ENCODE peak calls at places on chromosomes 6 and 20, in four cellular contexts. T is mesenchymal stem cell, U is neuronal stem cell, E is IMR-90. F is an unnamed sample.

GRCh38 chr6:33610779-33611421 is 10.2 kb upstream of the ITPR3 start:
- DNase-seq in T (no peak), U (no peak), E (no peak), F (no peak)

GRCh38 chr20:61725966-61726365 is 339.7 kb downstream of the TAF4 start:
- DNase-seq in T (no peak), U (no peak), E (no peak), F (no peak)

GRCh38 chr6:134379086-134379485 is 61.2 kb upstream of the SGK1 start:
- DNase-seq in T (no peak), U (no peak), E (no peak), F (peak)

GRCh38 chr6:20879121-20879520 is 344.9 kb downstream of the CDKAL1 start:
- DNase-seq in T (no peak), U (no peak), E (no peak), F (no peak)

GRCh38 chr6:28816909-28817807 is 106.6 kb downstream of the TRIM27 start:
- DNase-seq in T (peak), U (no peak), E (peak), F (peak)

GRCh38 chr20:10504893-10505292 is 69.8 kb downstream of the SLX4IP start:
- DNase-seq in T (peak), U (no peak), E (peak), F (no peak)

GRCh38 chr6:51531623-51532022 is 555.8 kb downstream of the PKHD1 start:
- DNase-seq in T (no peak), U (no peak), E (no peak), F (no peak)

GRCh38 chr20:50663095-50663821 is 28.1 kb downstream of the RIPOR3 start:
- DNase-seq in T (no peak), U (no peak), E (no peak), F (peak)

GRCh38 chr20:21125072-21125848 is 622 bp upstream of the KIZ start:
- DNase-seq in T (peak), U (no peak), E (peak), F (no peak)

GRCh38 chr20:6504826-6505225 is 262.7 kb upstream of the BMP2 start:
- DNase-seq in T (no peak), U (no peak), E (peak), F (no peak)

GRCh38 chr6:167668019-167668753 is 158.5 kb upstream of the AFDN start:
- DNase-seq in T (peak), U (peak), E (no peak), F (no peak)

GRCh38 chr6:63644668-63645326 is 9.2 kb downstream of the PHF3 start:
- DNase-seq in T (no peak), U (no peak), E (no peak), F (no peak)

GRCh38 chr6:137265574-137265973 is 46.4 kb upstream of the IFNGR1 start:
- DNase-seq in T (no peak), U (no peak), E (no peak), F (no peak)

GRCh38 chr20:34751453-34751852 is 47.3 kb downstream of the TP53INP2 start:
- DNase-seq in T (no peak), U (no peak), E (peak), F (no peak)

GRCh38 chr6:80215063-80215462 is 108.6 kb downstream of the BCKDHB start:
- DNase-seq in T (no peak), U (no peak), E (no peak), F (no peak)

GRCh38 chr6:32087574-32088486 is 21.3 kb downstream of the TNXB start:
- DNase-seq in T (peak), U (peak), E (peak), F (peak)

GRCh38 chr6:149917679-149918078 is 5.2 kb downstream of the RAET1G start:
- DNase-seq in T (no peak), U (no peak), E (no peak), F (no peak)

GRCh38 chr20:15288076-15288475 is 950.7 kb upstream of the FLRT3 start:
- DNase-seq in T (no peak), U (no peak), E (no peak), F (no peak)

GRCh38 chr20:5002077-5002413 is 735 bp upstream of the SLC23A2 start:
- DNase-seq in T (no peak), U (no peak), E (no peak), F (peak)

GRCh38 chr20:31691646-31692275 is 30.9 kb downstream of the BCL2L1 start:
- DNase-seq in T (no peak), U (no peak), E (peak), F (no peak)

GRCh38 chr6:73515204-73516101 is 5.4 kb downstream of the EEF1A1 start:
- DNase-seq in T (peak), U (no peak), E (peak), F (peak)

GRCh38 chr6:35376282-35376681 is 33.9 kb downstream of the PPARD start:
- DNase-seq in T (no peak), U (no peak), E (no peak), F (no peak)

GRCh38 chr6:47862731-47863130 is 80.9 kb downstream of the OPN5 start:
- DNase-seq in T (no peak), U (no peak), E (no peak), F (no peak)

GRCh38 chr6:139967497-139967896 is 593.0 kb upstream of the CITED2 start:
- DNase-seq in T (no peak), U (no peak), E (peak), F (no peak)

GRCh38 chr6:36853325-36853724 is 14.1 kb upstream of the CPNE5 start:
- DNase-seq in T (peak), U (no peak), E (peak), F (no peak)

GRCh38 chr6:12637960-12638641 is 78.5 kb upstream of the PHACTR1 start:
- DNase-seq in T (peak), U (peak), E (peak), F (peak)

GRCh38 chr20:61436674-61437279 is 184.7 kb downstream of the CDH4 start:
- DNase-seq in T (peak), U (peak), E (peak), F (peak)

GRCh38 chr6:125212377-125212776 is 58.8 kb downstream of the TPD52L1 start:
- DNase-seq in T (no peak), U (no peak), E (no peak), F (no peak)

GRCh38 chr20:46634528-46634927 is 16.7 kb downstream of the SLC13A3 start:
- DNase-seq in T (no peak), U (no peak), E (no peak), F (no peak)

GRCh38 chr6:45569210-45569945 is 191.6 kb upstream of the SUPT3H start:
- DNase-seq in T (no peak), U (no peak), E (no peak), F (no peak)

GRCh38 chr6:53712078-53712477 is 46.5 kb upstream of the KLHL31 start:
- DNase-seq in T (no peak), U (no peak), E (no peak), F (no peak)

GRCh38 chr20:50563133-50563944 is 53.2 kb downstream of the PTPN1 start:
- DNase-seq in T (no peak), U (no peak), E (no peak), F (no peak)

GRCh38 chr6:11209941-11210340 is 22.5 kb downstream of the NEDD9 start:
- DNase-seq in T (peak), U (no peak), E (peak), F (no peak)

GRCh38 chr6:7216941-7217621 is 95.9 kb downstream of the SSR1 start:
- DNase-seq in T (no peak), U (peak), E (no peak), F (no peak)

GRCh38 chr6:139920027-139920851 is 545.8 kb upstream of the CITED2 start:
- DNase-seq in T (no peak), U (no peak), E (no peak), F (no peak)

GRCh38 chr6:147099974-147100373 is 104.2 kb upstream of the STXBP5 start:
- DNase-seq in T (peak), U (no peak), E (peak), F (no peak)

GRCh38 chr6:108714774-108715414 is 133.3 kb upstream of the ARMC2 start:
- DNase-seq in T (no peak), U (no peak), E (peak), F (no peak)

GRCh38 chr20:34954905-34955231 is 738 bp downstream of the GSS start:
- DNase-seq in T (no peak), U (no peak), E (peak), F (no peak)

GRCh38 chr20:54068495-54068894 is 1.9 kb downstream of the BCAS1 start:
- DNase-seq in T (no peak), U (no peak), E (no peak), F (no peak)
- H4K91ac ChIP-seq in T (no peak), U (no peak), E (no peak), F (no peak)

GRCh38 chr20:63255911-63256704 is 1.8 kb upstream of the NKAIN4 start:
- DNase-seq in T (no peak), U (no peak), E (no peak), F (no peak)

GRCh38 chr20:63254237-63254535 is at the start of gene NKAIN4:
- DNase-seq in T (no peak), U (no peak), E (no peak), F (no peak)

GRCh38 chr20:63253438-63254236 is 626 bp downstream of the NKAIN4 start:
- DNase-seq in T (peak), U (peak), E (no peak), F (peak)

GRCh38 chr20:63253065-63253437 is 1.2 kb downstream of the NKAIN4 start:
- DNase-seq in T (no peak), U (no peak), E (no peak), F (no peak)

GRCh38 chr20:63254536-63255384 is 497 bp upstream of the NKAIN4 start:
- DNase-seq in T (no peak), U (peak), E (no peak), F (peak)
- H2BK15ac ChIP-seq in T (no peak), U (peak), E (no peak), F (no peak)

GRCh38 chr6:129029778-129030177 is 146.8 kb downstream of the LAMA2 start:
- DNase-seq in T (peak), U (no peak), E (no peak), F (no peak)

GRCh38 chr6:129033173-129033572 is 150.2 kb downstream of the LAMA2 start:
- DNase-seq in T (no peak), U (no peak), E (no peak), F (no peak)

GRCh38 chr6:129032602-129033001 is 149.7 kb downstream of the LAMA2 start:
- DNase-seq in T (no peak), U (no peak), E (no peak), F (no peak)

GRCh38 chr6:129031051-129031599 is 148.2 kb downstream of the LAMA2 start:
- DNase-seq in T (peak), U (no peak), E (peak), F (no peak)

GRCh38 chr6:129030231-129030630 is 147.3 kb downstream of the LAMA2 start:
- DNase-seq in T (peak), U (no peak), E (no peak), F (no peak)
- H3K9ac ChIP-seq in T (peak), U (no peak), E (no peak), F (no peak)

GRCh38 chr20:11556410-11556809 is 361.3 kb upstream of the BTBD3 start:
- DNase-seq in T (no peak), U (no peak), E (no peak), F (no peak)
- H4K91ac ChIP-seq in T (no peak), U (no peak), E (no peak), F (no peak)

GRCh38 chr20:25117961-25118360 is 36.0 kb upstream of the VSX1 start:
- DNase-seq in T (no peak), U (no peak), E (no peak), F (no peak)

GRCh38 chr20:25120920-25121319 is 39.0 kb upstream of the VSX1 start:
- DNase-seq in T (no peak), U (no peak), E (no peak), F (no peak)

GRCh38 chr20:25120462-25120861 is 38.5 kb upstream of the VSX1 start:
- DNase-seq in T (no peak), U (no peak), E (no peak), F (no peak)

GRCh38 chr20:25116746-25117457 is 35.0 kb upstream of the VSX1 start:
- DNase-seq in T (no peak), U (no peak), E (no peak), F (no peak)

GRCh38 chr20:25118529-25118928 is 36.6 kb upstream of the VSX1 start:
- DNase-seq in T (no peak), U (no peak), E (no peak), F (no peak)
- H2BK15ac ChIP-seq in T (no peak), U (no peak), E (no peak), F (no peak)

DNA sequence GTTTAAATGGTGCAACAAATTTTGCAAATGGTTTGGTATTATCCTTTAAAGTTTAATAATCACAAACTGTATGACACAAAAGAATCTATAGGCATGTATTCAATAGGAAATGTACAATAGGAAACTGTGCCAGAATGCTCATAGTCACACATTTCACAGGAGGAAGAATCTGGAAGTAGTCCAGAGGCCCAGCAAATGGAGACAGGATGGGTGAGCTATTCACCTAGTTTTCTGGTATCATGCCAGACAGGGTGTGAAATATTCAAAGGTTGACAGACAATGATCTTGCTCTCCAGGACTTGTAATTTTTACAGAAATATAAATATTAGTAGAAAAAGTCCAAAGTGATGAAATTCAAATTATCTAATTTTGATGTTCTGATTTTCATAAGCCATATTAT is 520.1 kb upstream of the IMPG1 start:
- DNase-seq in T (no peak), U (no peak), E (no peak), F (no peak)
- H3K9ac ChIP-seq in T (no peak), U (no peak), E (no peak), F (no peak)

GRCh38 chr6:30556964-30557682 is at the start of gene PRR3:
- DNase-seq in T (peak), U (peak), E (peak), F (peak)
- H4K91ac ChIP-seq in T (peak), U (peak), E (peak), F (no peak)

GRCh38 chr20:56720620-56721213 is 91.6 kb downstream of the TFAP2C start:
- DNase-seq in T (no peak), U (no peak), E (no peak), F (no peak)

GRCh38 chr20:56716806-56717205 is 87.7 kb downstream of the TFAP2C start:
- DNase-seq in T (no peak), U (no peak), E (no peak), F (no peak)

GRCh38 chr20:56715902-56716519 is 86.9 kb downstream of the TFAP2C start:
- DNase-seq in T (no peak), U (no peak), E (no peak), F (no peak)

GRCh38 chr20:56722042-56722441 is 92.9 kb downstream of the TFAP2C start:
- DNase-seq in T (no peak), U (no peak), E (no peak), F (no peak)

GRCh38 chr20:56718816-56719215 is 89.7 kb downstream of the TFAP2C start:
- DNase-seq in T (no peak), U (no peak), E (no peak), F (no peak)
- H2BK15ac ChIP-seq in T (no peak), U (no peak), E (no peak), F (no peak)

F was measured in H9.